ENCODE peak calls at places on chromosomes 5 and 9, in seven cellular contexts. A is nephron progenitor cell; I is stimulated activated CD4-positive, alpha-beta T cell treated with anti-CD3 and anti-CD28 coated beads, Interleukin-2, amount 100 ng/mL, for 48 hours; Q is activated naive CD8-positive, alpha-beta T cell treated with anti-CD3 and anti-CD28 coated beads, Interleukin-2, amount 10 ng/mL, durations not matched to agents 7 days and 5 days; Z is endothelial cell; P is kidney tubule cell; W is HFFc6. L is an unnamed sample.

GRCh38 chr9:93826905-93827544 is 128.1 kb downstream of the BARX1 start:
- DNase-seq in I (no peak), P (no peak), Q (no peak), W (no peak), A (no peak), Z (no peak), L (no peak)

GRCh38 chr9:105964171-105964570 is 269.8 kb downstream of the TMEM38B start:
- DNase-seq in P (no peak), W (no peak), A (no peak), Q (no peak), I (no peak), Z (no peak), L (no peak)

GRCh38 chr5:161549106-161549505 is 2.6 kb upstream of the GABRB2 start:
- DNase-seq in Q (no peak), W (no peak), P (peak), Z (no peak), I (no peak), A (peak), L (peak)

GRCh38 chr5:121693864-121694263 is 157.8 kb upstream of the FTMT start:
- DNase-seq in A (no peak), Q (no peak), Z (no peak), P (no peak), W (no peak), I (no peak), L (peak)

GRCh38 chr5:96919754-96920197 is 16.1 kb upstream of the LNPEP start:
- DNase-seq in W (no peak), Q (no peak), Z (no peak), P (no peak), A (no peak), I (no peak), L (no peak)

GRCh38 chr5:135980650-135981049 is 25.9 kb upstream of the LECT2 start:
- DNase-seq in I (no peak), Q (no peak), Z (no peak), P (no peak), W (no peak), A (no peak), L (no peak)

GRCh38 chr9:114271556-114272510 is 51.1 kb upstream of the ORM1 start:
- DNase-seq in W (no peak), P (no peak), Q (no peak), A (peak), I (no peak), Z (peak), L (no peak)

GRCh38 chr5:172488221-172488620 is 33.9 kb upstream of the SH3PXD2B start:
- DNase-seq in A (no peak), W (no peak), I (no peak), Z (no peak), P (no peak), Q (peak), L (no peak)

GRCh38 chr5:56918054-56918453 is 8.7 kb downstream of the SETD9 start:
- DNase-seq in I (no peak), W (no peak), A (no peak), Z (no peak), Q (no peak), P (no peak), L (no peak)

GRCh38 chr9:85212209-85212608 is 529.5 kb downstream of the AGTPBP1 start:
- DNase-seq in P (peak), W (no peak), I (no peak), Q (no peak), Z (no peak), A (no peak), L (peak)

GRCh38 chr5:86890375-86890774 is 272.6 kb downstream of the COX7C start:
- DNase-seq in I (no peak), Q (no peak), Z (no peak), A (no peak), W (no peak), P (no peak), L (no peak)

GRCh38 chr5:1729641-1730486 is 69.8 kb downstream of the MRPL36 start:
- DNase-seq in Q (peak), Z (peak), W (no peak), I (no peak), A (no peak), P (no peak), L (no peak)

GRCh38 chr9:99299214-99300102 is 77.4 kb downstream of the SEC61B start:
- DNase-seq in Q (no peak), I (no peak), A (no peak), P (peak), Z (no peak), W (peak), L (peak)

GRCh38 chr9:97109194-97109811 is 70.4 kb upstream of the CTSV start:
- DNase-seq in A (peak), W (peak), Z (peak), I (no peak), Q (no peak), P (peak), L (peak)

GRCh38 chr5:65213921-65214525 is 267.7 kb downstream of the ADAMTS6 start:
- DNase-seq in P (peak), I (no peak), Z (peak), W (peak), Q (no peak), A (no peak), L (no peak)

GRCh38 chr9:12993432-12993831 is 218.6 kb downstream of the LURAP1L start:
- DNase-seq in Q (no peak), I (no peak), Z (no peak), P (no peak), A (no peak), W (no peak), L (no peak)

GRCh38 chr5:83097582-83098265 is 20.4 kb downstream of the XRCC4 start:
- DNase-seq in I (no peak), P (peak), Z (no peak), W (peak), Q (no peak), A (no peak), L (peak)

L was measured in Daoy.